ENCODE peak calls at places on chromosomes 3 and 15, in nine cellular contexts. D, A, O, U, P, G, L, N and E are unnamed samples.

GRCh38 chr15:32851619-32852416 is 134.0 kb downstream of the GREM1 start:
- DNase-seq in D (peak), A (no peak), O (no peak), U (no peak), P (no peak), G (no peak), L (no peak), N (no peak), E (no peak)

GRCh38 chr3:158420654-158421396 is 150.2 kb upstream of the MLF1 start:
- DNase-seq in D (peak), A (peak), O (no peak), U (no peak), P (no peak), G (no peak), L (no peak), N (no peak), E (no peak)

GRCh38 chr15:70766597-70766996 is 3.2 kb upstream of the UACA start:
- DNase-seq in D (no peak), A (no peak), O (no peak), U (no peak), P (no peak), G (no peak), L (no peak), N (no peak), E (no peak)

GRCh38 chr15:64883097-64883581 is 28.6 kb upstream of the ANKDD1A start:
- DNase-seq in D (peak), A (peak), O (peak), U (no peak), P (no peak), G (no peak), L (no peak), N (no peak), E (no peak)

GRCh38 chr3:182682263-182683229 is 110.8 kb upstream of the ATP11B start:
- DNase-seq in D (peak), A (peak), O (no peak), U (peak), P (no peak), G (peak), L (no peak), N (no peak), E (no peak)

GRCh38 chr15:88274534-88275460 is 18.3 kb upstream of the NTRK3 start:
- DNase-seq in D (peak), A (peak), O (no peak), U (peak), P (no peak), G (peak), L (peak), N (peak), E (peak)

GRCh38 chr3:5841609-5842008 is 654.1 kb downstream of the EDEM1 start:
- DNase-seq in D (no peak), A (no peak), O (no peak), U (no peak), P (no peak), G (no peak), L (no peak), N (no peak), E (no peak)

GRCh38 chr15:49458145-49458544 is 35.1 kb downstream of the FGF7 start:
- DNase-seq in D (peak), A (no peak), O (no peak), U (no peak), P (no peak), G (no peak), L (no peak), N (no peak), E (no peak)

GRCh38 chr15:58918239-58918638 is 15.2 kb downstream of the SLTM start:
- DNase-seq in D (no peak), A (no peak), O (no peak), U (no peak), P (no peak), G (no peak), L (no peak), N (no peak), E (no peak)

GRCh38 chr3:112333386-112334334 is 704 bp downstream of the CD200 start:
- DNase-seq in D (no peak), A (peak), O (no peak), U (no peak), P (no peak), G (no peak), L (no peak), N (peak), E (no peak)

GRCh38 chr3:150414273-150414672 is 6.2 kb downstream of the TSC22D2 start:
- DNase-seq in D (peak), A (no peak), O (no peak), U (no peak), P (no peak), G (no peak), L (no peak), N (no peak), E (no peak)

GRCh38 chr3:39438880-39439279 is 28.6 kb upstream of the MOBP start:
- DNase-seq in D (no peak), A (no peak), O (no peak), U (no peak), P (no peak), G (no peak), L (no peak), N (no peak), E (no peak)

GRCh38 chr15:67967871-67968423 is 86.2 kb upstream of the PIAS1 start:
- DNase-seq in D (peak), A (peak), O (no peak), U (no peak), P (no peak), G (peak), L (no peak), N (peak), E (peak)

GRCh38 chr15:78047631-78048409 is 29.7 kb downstream of the TBC1D2B start:
- DNase-seq in D (peak), A (no peak), O (peak), U (no peak), P (no peak), G (no peak), L (no peak), N (peak), E (no peak)

GRCh38 chr15:41655716-41656115 is 4.5 kb upstream of the MGA start:
- DNase-seq in D (peak), A (no peak), O (no peak), U (no peak), P (no peak), G (no peak), L (no peak), N (no peak), E (no peak)

GRCh38 chr3:88168171-88168570 is 18.4 kb downstream of the C3orf38 start:
- DNase-seq in D (no peak), A (no peak), O (no peak), U (no peak), P (no peak), G (no peak), L (no peak), N (no peak), E (no peak)

GRCh38 chr15:54082836-54083492 is 104.7 kb downstream of the UNC13C start:
- DNase-seq in D (peak), A (no peak), O (no peak), U (no peak), P (no peak), G (no peak), L (peak), N (no peak), E (no peak)

GRCh38 chr15:95325763-95326688 is 1004.5 kb upstream of the NR2F2 start:
- DNase-seq in D (peak), A (no peak), O (no peak), U (no peak), P (no peak), G (no peak), L (no peak), N (no peak), E (no peak)